ENCODE peak calls at places on chromosomes 3 and 15, in five cellular contexts. F is OCI-LY7, U is tibial artery, R is RWPE1, Y is AG04450. V is an unnamed sample.

GRCh38 chr3:100525753-100526612 is 33.6 kb downstream of the TMEM45A start:
- DNase-seq in F (no peak), U (peak), R (peak), Y (no peak), V (no peak)

GRCh38 chr3:98994128-98994762 is 92.8 kb upstream of the DCBLD2 start:
- DNase-seq in F (no peak), U (no peak), R (peak), Y (peak), V (no peak)

GRCh38 chr3:146682176-146682575 is 77.0 kb upstream of the PLSCR5 start:
- DNase-seq in F (no peak), U (no peak), R (no peak), Y (no peak), V (no peak)

GRCh38 chr15:84570164-84570692 is 30.6 kb upstream of the ZSCAN2 start:
- DNase-seq in F (peak), U (peak), R (peak), Y (no peak), V (no peak)

GRCh38 chr3:120093923-120094775 is at the start of gene GSK3B:
- DNase-seq in F (peak), U (peak), R (peak), Y (no peak), V (peak)

GRCh38 chr15:55334997-55335396 is 16.0 kb downstream of the PIGB start:
- DNase-seq in F (no peak), U (no peak), R (no peak), Y (peak), V (no peak)

GRCh38 chr3:38150780-38151528 is 12.5 kb downstream of the MYD88 start:
- DNase-seq in F (no peak), U (no peak), R (no peak), Y (no peak), V (no peak)

GRCh38 chr3:22360977-22361376 is 610.0 kb upstream of the ZNF385D start:
- DNase-seq in F (no peak), U (no peak), R (no peak), Y (no peak), V (no peak)

GRCh38 chr3:178131801-178132200 is 404.4 kb upstream of the KCNMB2 start:
- DNase-seq in F (no peak), U (no peak), R (no peak), Y (no peak), V (no peak)

GRCh38 chr3:87307805-87308204 is 31.4 kb upstream of the POU1F1 start:
- DNase-seq in F (no peak), U (no peak), R (no peak), Y (no peak), V (no peak)

GRCh38 chr3:87305517-87305916 is 29.1 kb upstream of the POU1F1 start:
- DNase-seq in F (no peak), U (no peak), R (no peak), Y (no peak), V (no peak)

GRCh38 chr3:87313641-87314040 is 37.3 kb upstream of the POU1F1 start:
- DNase-seq in F (no peak), U (no peak), R (peak), Y (no peak), V (no peak)

GRCh38 chr3:87309601-87310000 is 33.2 kb upstream of the POU1F1 start:
- DNase-seq in F (no peak), U (no peak), R (no peak), Y (no peak), V (no peak)

DNA sequence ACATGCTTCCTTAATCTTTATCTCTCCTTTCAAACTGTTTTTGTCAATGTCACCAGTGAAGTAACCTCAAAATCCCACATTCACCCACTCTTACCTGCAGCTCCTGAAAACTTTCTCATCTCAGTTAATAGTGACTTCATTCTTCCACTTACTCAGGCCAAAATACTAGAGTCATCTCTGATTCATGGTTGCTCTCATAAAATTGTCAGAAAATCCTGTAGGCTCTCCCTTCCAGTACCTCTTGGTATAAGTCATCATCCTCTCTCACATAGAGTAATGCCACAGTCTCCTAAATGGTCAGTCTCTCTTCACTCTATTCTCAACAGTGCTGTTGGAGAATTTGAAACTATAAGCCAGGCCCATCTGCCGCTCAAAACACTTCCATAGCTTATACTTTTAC is 34.9 kb upstream of the POU1F1 start:
- DNase-seq in F (no peak), U (no peak), R (no peak), Y (no peak), V (no peak)
- TF ChIP-seq CTCF in F (no peak), U (no peak), R (no peak), Y (no peak), V (no peak)

DNA sequence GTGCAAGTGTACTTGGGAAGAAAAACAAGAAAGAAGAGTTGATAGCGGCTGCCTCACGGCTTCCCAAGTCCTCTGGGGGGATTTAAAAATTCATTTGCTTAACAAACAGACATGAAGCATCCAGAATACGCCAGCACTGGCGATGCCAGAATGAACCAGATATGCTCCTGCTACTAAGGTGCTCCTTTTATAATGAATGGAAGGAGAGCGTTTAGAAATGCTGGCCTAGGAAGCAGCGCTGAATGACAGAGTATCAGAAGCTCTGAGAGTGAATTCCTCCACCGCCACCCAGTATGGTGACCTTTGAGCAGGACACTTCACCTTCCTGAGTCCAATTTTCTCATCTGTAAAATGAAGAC is 185.9 kb upstream of the TSC22D2 start:
- DNase-seq in F (no peak), U (no peak), R (no peak), Y (no peak), V (no peak)
- TF ChIP-seq CTCF in F (no peak), U (no peak), R (no peak), Y (no peak), V (no peak)

GRCh38 chr3:10697918-10698317 is 118.1 kb upstream of the SLC6A11 start:
- DNase-seq in F (no peak), U (no peak), R (peak), Y (no peak), V (no peak)

GRCh38 chr3:10694194-10694593 is 121.8 kb upstream of the SLC6A11 start:
- DNase-seq in F (no peak), U (no peak), R (no peak), Y (no peak), V (no peak)

GRCh38 chr3:10695595-10696285 is 120.3 kb upstream of the SLC6A11 start:
- DNase-seq in F (no peak), U (no peak), R (no peak), Y (no peak), V (no peak)

GRCh38 chr3:10692039-10692438 is 124.0 kb upstream of the SLC6A11 start:
- DNase-seq in F (no peak), U (no peak), R (no peak), Y (no peak), V (no peak)

GRCh38 chr3:10693457-10693856 is 122.6 kb upstream of the SLC6A11 start:
- DNase-seq in F (peak), U (no peak), R (no peak), Y (no peak), V (no peak)
- TF ChIP-seq CTCF in F (peak), U (no peak), R (no peak), Y (no peak), V (no peak)

GRCh38 chr15:61856295-61856694 is 204.0 kb downstream of the VPS13C start:
- DNase-seq in F (no peak), U (no peak), R (no peak), Y (no peak), V (no peak)
- TF ChIP-seq CTCF in F (no peak), U (no peak), R (no peak), Y (no peak), V (no peak)

GRCh38 chr3:40901298-40901697 is 298.0 kb upstream of the CTNNB1 start:
- DNase-seq in F (no peak), U (no peak), R (no peak), Y (no peak), V (no peak)
- TF ChIP-seq CTCF in F (no peak), U (no peak), R (no peak), Y (no peak), V (no peak)

V was measured in CD14-positive monocyte.